ENCODE peak calls at places on chromosomes 16 and 17, in four cellular contexts. One of them, this sample, is unnamed.

GRCh38 chr16:29975811-29976511 is 2.3 kb downstream of the TAOK2 start:
- DNase-seq in H1: no peak
- DNase-seq in sigmoid colon: no peak
- DNase-seq in K562: no peak
- DNase-seq in this sample: no peak

GRCh38 chr17:4087911-4088693 is 54.7 kb downstream of the ZZEF1 start:
- DNase-seq in H1: no peak
- DNase-seq in sigmoid colon: no peak
- DNase-seq in K562: no peak
- DNase-seq in this sample: no peak

GRCh38 chr17:34980681-34981537 is 597 bp downstream of the LIG3 start:
- DNase-seq in K562: peak
- DNase-seq in sigmoid colon: peak
- DNase-seq in H1: peak
- DNase-seq in this sample: peak

GRCh38 chr17:15404116-15404730 is 62.8 kb upstream of the TEKT3 start:
- DNase-seq in K562: no peak
- DNase-seq in H1: no peak
- DNase-seq in sigmoid colon: no peak
- DNase-seq in this sample: no peak

GRCh38 chr17:37770631-37771518 is 26.0 kb upstream of the HNF1B start:
- DNase-seq in K562: peak
- DNase-seq in H1: peak
- DNase-seq in sigmoid colon: no peak
- DNase-seq in this sample: no peak

GRCh38 chr17:77741109-77741508 is 217.4 kb upstream of the TNRC6C start:
- DNase-seq in sigmoid colon: peak
- DNase-seq in H1: peak
- DNase-seq in K562: peak
- DNase-seq in this sample: no peak

GRCh38 chr16:87780385-87780989 is 14.7 kb upstream of the KLHDC4 start:
- DNase-seq in K562: peak
- DNase-seq in H1: no peak
- DNase-seq in sigmoid colon: no peak
- DNase-seq in this sample: no peak

GRCh38 chr17:41060052-41060604 is at the start of gene KRTAP2-3:
- DNase-seq in sigmoid colon: no peak
- DNase-seq in H1: no peak
- DNase-seq in K562: no peak
- DNase-seq in this sample: no peak

GRCh38 chr17:17890773-17891759 is 54.3 kb upstream of the SREBF1 start:
- DNase-seq in sigmoid colon: no peak
- DNase-seq in K562: peak
- DNase-seq in H1: no peak
- DNase-seq in this sample: no peak

GRCh38 chr16:24509536-24509935 is 29.8 kb upstream of the RBBP6 start:
- DNase-seq in H1: no peak
- DNase-seq in K562: no peak
- DNase-seq in sigmoid colon: no peak
- DNase-seq in this sample: no peak

GRCh38 chr17:81396722-81397313 is 1.6 kb downstream of the BAHCC1 start:
- DNase-seq in H1: peak
- DNase-seq in K562: no peak
- DNase-seq in sigmoid colon: no peak
- DNase-seq in this sample: no peak

GRCh38 chr17:55198690-55199370 is 65.9 kb upstream of the HLF start:
- DNase-seq in sigmoid colon: no peak
- DNase-seq in H1: no peak
- DNase-seq in K562: no peak
- DNase-seq in this sample: no peak

GRCh38 chr17:57195790-57196460 is 60.4 kb upstream of the MSI2 start:
- DNase-seq in K562: no peak
- DNase-seq in sigmoid colon: no peak
- DNase-seq in H1: peak
- DNase-seq in this sample: no peak

GRCh38 chr16:85800321-85800669 is 800 bp downstream of the COX4I1 start:
- DNase-seq in sigmoid colon: no peak
- DNase-seq in K562: peak
- DNase-seq in H1: no peak
- DNase-seq in this sample: no peak

GRCh38 chr16:9845661-9846361 is 336.4 kb downstream of the GRIN2A start:
- DNase-seq in sigmoid colon: no peak
- DNase-seq in K562: no peak
- DNase-seq in H1: no peak
- DNase-seq in this sample: no peak

GRCh38 chr17:78127888-78128615 is 503 bp downstream of the TMC6 start:
- DNase-seq in sigmoid colon: peak
- DNase-seq in H1: no peak
- DNase-seq in K562: peak
- DNase-seq in this sample: no peak

GRCh38 chr17:40481106-40481505 is 20.3 kb downstream of the TNS4 start:
- DNase-seq in H1: no peak
- DNase-seq in K562: no peak
- DNase-seq in sigmoid colon: no peak
- DNase-seq in this sample: no peak

GRCh38 chr16:83878838-83879237 is 20.1 kb upstream of the MLYCD start:
- DNase-seq in H1: no peak
- DNase-seq in sigmoid colon: no peak
- DNase-seq in K562: no peak
- DNase-seq in this sample: no peak
- TF ChIP-seq CTCF in H1: no peak
- TF ChIP-seq CTCF in sigmoid colon: no peak
- TF ChIP-seq CTCF in K562: peak
- TF ChIP-seq CTCF in this sample: no peak

DNA sequence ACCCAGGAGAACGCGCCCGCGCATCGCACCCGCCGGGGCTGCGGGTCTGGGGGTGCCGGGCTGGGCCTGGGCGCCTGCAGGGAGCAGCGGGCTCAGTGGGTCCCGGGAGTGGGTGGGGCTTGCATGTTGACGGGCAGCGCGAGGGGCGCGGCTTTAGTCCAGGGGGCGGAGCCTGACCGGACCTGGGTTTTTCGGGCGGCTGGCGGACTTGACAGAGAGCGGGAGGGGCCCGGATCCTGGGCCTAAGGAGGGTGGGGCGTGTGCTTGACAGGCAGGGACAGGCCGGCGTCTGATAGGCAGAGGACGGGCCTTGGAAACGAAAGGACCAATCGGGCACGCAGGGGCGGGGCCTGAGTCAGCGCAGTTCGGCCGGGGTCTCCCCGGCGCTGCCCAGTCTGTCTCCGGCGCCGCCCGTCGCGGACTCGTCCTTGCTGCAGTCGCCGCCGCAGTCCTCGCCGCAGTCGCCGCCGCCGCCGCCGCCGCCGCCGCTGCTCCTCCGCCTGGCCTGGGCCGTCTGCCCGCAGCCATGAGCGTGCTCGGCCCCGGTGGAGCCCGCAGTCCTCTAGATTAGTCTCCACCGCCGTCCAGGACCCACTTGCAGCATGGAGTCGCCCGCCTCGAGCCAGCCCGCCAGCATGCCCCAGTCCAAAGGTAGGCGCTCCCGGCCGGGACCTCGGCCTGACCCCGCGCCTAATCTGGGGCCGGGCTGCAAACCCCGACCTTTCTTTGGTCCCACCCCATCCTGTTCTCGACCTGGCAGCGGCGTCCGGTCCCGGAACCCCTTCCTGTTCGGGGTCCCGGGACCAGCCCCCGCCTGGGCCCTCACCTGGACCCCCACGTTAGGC is at the start of gene MAP2K3:
- DNase-seq in K562: peak
- DNase-seq in H1: peak
- DNase-seq in sigmoid colon: peak
- DNase-seq in this sample: peak
- TF ChIP-seq POLR2A in K562: no peak
- TF ChIP-seq POLR2A in H1: peak
- TF ChIP-seq POLR2A in sigmoid colon: peak
- TF ChIP-seq POLR2A in this sample: peak

GRCh38 chr17:82494236-82495055 is 25.1 kb upstream of the FOXK2 start:
- DNase-seq in H1: peak
- DNase-seq in sigmoid colon: peak
- DNase-seq in K562: peak
- DNase-seq in this sample: peak
- TF ChIP-seq EP300 in H1: no peak
- TF ChIP-seq EP300 in sigmoid colon: no peak
- TF ChIP-seq EP300 in K562: peak
- TF ChIP-seq EP300 in this sample: no peak

GRCh38 chr16:979859-980594 is 1.5 kb upstream of the SOX8 start:
- DNase-seq in H1: peak
- DNase-seq in sigmoid colon: no peak
- DNase-seq in K562: no peak
- DNase-seq in this sample: no peak
- TF ChIP-seq CTCF in H1: no peak
- TF ChIP-seq CTCF in sigmoid colon: no peak
- TF ChIP-seq CTCF in K562: no peak
- TF ChIP-seq CTCF in this sample: no peak

GRCh38 chr17:752002-752619 is at the start of gene GEMIN4:
- DNase-seq in H1: peak
- DNase-seq in K562: peak
- DNase-seq in sigmoid colon: peak
- DNase-seq in this sample: peak
- TF ChIP-seq POLR2A in H1: peak
- TF ChIP-seq POLR2A in K562: peak
- TF ChIP-seq POLR2A in sigmoid colon: peak
- TF ChIP-seq POLR2A in this sample: peak

DNA sequence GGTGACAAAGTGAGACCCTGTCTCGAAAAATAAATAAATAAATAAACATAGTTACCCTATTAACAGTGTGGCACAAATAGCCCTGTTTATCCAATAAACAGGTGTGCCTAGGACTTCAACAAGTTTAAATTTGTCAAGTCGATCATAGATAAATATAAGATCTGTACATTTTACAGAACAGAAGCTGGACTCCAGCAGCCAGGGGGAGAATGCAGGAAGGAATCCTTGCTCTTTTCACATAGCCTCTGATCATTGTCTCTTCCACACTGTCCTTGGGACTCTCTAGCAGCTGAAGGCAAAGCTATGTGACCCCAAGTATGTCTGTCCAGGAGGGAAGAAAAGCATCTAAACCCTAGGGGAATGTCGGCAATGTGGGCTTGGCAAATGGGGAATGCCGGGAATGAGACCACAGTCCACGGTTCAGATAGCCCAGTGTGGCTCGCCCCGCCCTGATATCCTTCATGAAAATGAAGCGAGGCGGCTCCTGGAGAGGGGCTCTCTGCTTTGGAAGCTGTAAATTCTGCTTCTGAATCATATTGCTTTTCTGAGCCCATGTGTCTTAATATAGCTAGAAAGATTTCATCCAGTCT is 24.8 kb upstream of the GRB2 start:
- DNase-seq in H1: peak
- DNase-seq in sigmoid colon: no peak
- DNase-seq in K562: peak
- DNase-seq in this sample: no peak
- TF ChIP-seq EP300 in H1: no peak
- TF ChIP-seq EP300 in sigmoid colon: no peak
- TF ChIP-seq EP300 in K562: no peak
- TF ChIP-seq EP300 in this sample: no peak

GRCh38 chr17:48909796-48910195 is 1.6 kb downstream of the UBE2Z start:
- DNase-seq in K562: no peak
- DNase-seq in H1: no peak
- DNase-seq in sigmoid colon: no peak
- DNase-seq in this sample: no peak

GRCh38 chr17:48910370-48910769 is 2.2 kb downstream of the UBE2Z start:
- DNase-seq in H1: no peak
- DNase-seq in sigmoid colon: no peak
- DNase-seq in K562: no peak
- DNase-seq in this sample: no peak

GRCh38 chr17:48907713-48908046 is 527 bp upstream of the UBE2Z start:
- DNase-seq in sigmoid colon: no peak
- DNase-seq in H1: no peak
- DNase-seq in K562: no peak
- DNase-seq in this sample: no peak

GRCh38 chr17:48908853-48909394 is 717 bp downstream of the UBE2Z start:
- DNase-seq in sigmoid colon: peak
- DNase-seq in K562: peak
- DNase-seq in H1: peak
- DNase-seq in this sample: peak

DNA sequence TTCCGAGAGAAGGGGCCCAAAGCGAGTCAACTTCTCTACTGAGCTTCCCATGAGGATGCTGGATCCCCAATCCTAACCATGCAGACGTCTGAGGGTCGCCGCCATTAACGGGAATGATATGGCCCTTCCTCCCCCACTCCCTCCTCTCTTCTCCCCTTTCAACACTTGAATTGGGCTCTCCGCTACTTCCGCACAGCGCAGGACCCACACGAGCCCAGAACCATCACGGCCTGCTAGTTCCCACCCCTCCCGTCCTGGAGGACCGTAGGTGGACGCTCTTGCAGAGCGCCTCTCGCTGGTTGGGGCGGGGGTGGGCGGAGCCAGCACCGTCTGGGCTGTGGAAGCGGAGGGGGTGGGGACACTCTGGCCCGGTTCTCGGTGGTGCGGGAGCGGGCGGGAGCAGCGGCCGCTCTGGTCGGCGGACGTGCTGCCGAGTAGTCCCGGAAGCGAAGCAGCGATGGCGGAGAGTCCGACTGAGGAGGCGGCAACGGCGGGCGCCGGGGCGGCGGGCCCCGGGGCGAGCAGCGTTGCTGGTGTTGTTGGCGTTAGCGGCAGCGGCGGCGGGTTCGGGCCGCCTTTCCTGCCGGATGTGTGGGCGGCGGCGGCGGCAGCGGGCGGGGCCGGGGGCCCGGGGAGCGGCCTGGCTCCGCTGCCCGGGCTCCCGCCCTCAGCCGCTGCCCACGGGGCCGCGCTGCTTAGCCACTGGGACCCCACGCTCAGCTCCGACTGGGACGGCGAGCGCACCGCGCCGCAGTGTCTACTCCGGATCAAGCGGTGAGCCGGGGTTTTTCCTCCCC is at the start of gene UBE2Z:
- DNase-seq in H1: peak
- DNase-seq in sigmoid colon: peak
- DNase-seq in K562: peak
- DNase-seq in this sample: peak
- TF ChIP-seq CTCF in H1: peak
- TF ChIP-seq CTCF in sigmoid colon: no peak
- TF ChIP-seq CTCF in K562: peak
- TF ChIP-seq CTCF in this sample: peak